ENCODE peak calls at places on chromosomes 3 and 15, in seven cellular contexts. Y, H, K, I, D, G and N are unnamed samples.

GRCh38 chr3:121232309-121233225 is 313.2 kb downstream of the POLQ start:
- DNase-seq in Y (no peak), H (no peak), K (no peak), I (no peak), D (no peak), G (no peak), N (no peak)

GRCh38 chr3:13009132-13009945 is 63.9 kb downstream of the IQSEC1 start:
- DNase-seq in Y (no peak), H (no peak), K (peak; percentile 69), I (no peak), D (no peak), G (peak; percentile 71), N (peak; percentile 71)

GRCh38 chr3:118538187-118538586 is 496.5 kb downstream of the IGSF11 start:
- DNase-seq in Y (no peak), H (no peak), K (no peak), I (no peak), D (no peak), G (no peak), N (no peak)

GRCh38 chr15:31091531-31091930 is 10.0 kb downstream of the TRPM1 start:
- DNase-seq in Y (no peak), H (peak; percentile 44), K (no peak), I (no peak), D (no peak), G (no peak), N (no peak)

GRCh38 chr15:67920524-67921240 is 80.8 kb upstream of the RNU6-1 start:
- DNase-seq in Y (no peak), H (no peak), K (no peak), I (no peak), D (no peak), G (no peak), N (no peak)

GRCh38 chr15:41332788-41333527 is at the start of gene NUSAP1:
- DNase-seq in Y (no peak), H (no peak), K (no peak), I (no peak), D (no peak), G (no peak), N (no peak)

GRCh38 chr15:53412542-53412941 is 346.9 kb downstream of the WDR72 start:
- DNase-seq in Y (no peak), H (no peak), K (no peak), I (no peak), D (no peak), G (no peak), N (no peak)

GRCh38 chr3:17179381-17180205 is 294.8 kb downstream of the PLCL2 start:
- DNase-seq in Y (no peak), H (no peak), K (no peak), I (no peak), D (no peak), G (peak; percentile 30), N (no peak)

GRCh38 chr15:89462198-89462912 is 34.0 kb downstream of the RHCG start:
- DNase-seq in Y (no peak), H (peak; percentile 65), K (no peak), I (no peak), D (no peak), G (no peak), N (no peak)

GRCh38 chr3:184295771-184296170 is 3.3 kb upstream of the PSMD2 start:
- DNase-seq in Y (no peak), H (no peak), K (no peak), I (no peak), D (no peak), G (no peak), N (no peak)

GRCh38 chr3:5232570-5232969 is 45.1 kb downstream of the EDEM1 start:
- DNase-seq in Y (no peak), H (peak; percentile 17), K (no peak), I (no peak), D (peak; percentile 17), G (no peak), N (no peak)

GRCh38 chr15:67850995-67851535 is 11.2 kb upstream of the RNU6-1 start:
- DNase-seq in Y (no peak), H (no peak), K (no peak), I (no peak), D (no peak), G (no peak), N (no peak)

GRCh38 chr3:38016847-38017444 is 12.5 kb downstream of the PLCD1 start:
- DNase-seq in Y (no peak), H (no peak), K (no peak), I (no peak), D (no peak), G (no peak), N (no peak)

GRCh38 chr3:121852256-121852655 is 17.2 kb downstream of the EAF2 start:
- DNase-seq in Y (no peak), H (no peak), K (no peak), I (no peak), D (no peak), G (no peak), N (no peak)

GRCh38 chr15:47326934-47327333 is 390.4 kb upstream of the SEMA6D start:
- DNase-seq in Y (no peak), H (no peak), K (no peak), I (no peak), D (no peak), G (no peak), N (no peak)

GRCh38 chr15:56640549-56640948 is 92.8 kb downstream of the ZNF280D start:
- DNase-seq in Y (no peak), H (no peak), K (no peak), I (no peak), D (no peak), G (no peak), N (no peak)

GRCh38 chr15:100256985-100257650 is 84.7 kb downstream of the ADAMTS17 start:
- DNase-seq in Y (no peak), H (no peak), K (no peak), I (no peak), D (no peak), G (no peak), N (no peak)

GRCh38 chr3:16060358-16060852 is 114.1 kb upstream of the GALNT15 start:
- DNase-seq in Y (peak; percentile 75), H (peak; percentile 98), K (no peak), I (no peak), D (peak; percentile 38), G (no peak), N (no peak)

DNA sequence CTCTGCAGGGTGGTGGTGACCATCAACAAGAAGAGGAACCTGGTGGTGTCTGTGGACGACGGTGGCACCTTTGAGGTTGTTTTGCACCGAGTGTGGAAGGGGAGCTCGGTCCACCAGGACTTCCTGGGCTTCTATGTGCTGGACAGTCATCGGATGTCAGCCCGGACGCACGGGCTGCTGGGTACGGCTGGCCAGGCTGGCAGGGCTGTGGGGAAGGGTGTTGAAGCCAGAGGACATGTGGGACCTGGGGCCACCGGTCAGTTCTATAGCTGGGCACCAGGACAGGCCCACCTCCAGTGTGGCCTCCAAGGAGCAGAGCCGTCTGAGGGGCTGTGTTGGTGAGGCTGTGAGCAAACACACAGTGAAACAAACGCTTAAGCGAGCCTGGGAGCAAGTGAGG is 3.9 kb upstream of the ITIH3 start:
- DNase-seq in Y (no peak), H (no peak), K (no peak), I (no peak), D (no peak), G (no peak), N (no peak)
- H3K4me1 ChIP-seq in Y (no peaks in the 10 kb centered on the region), H (no peaks in the 10 kb centered on the region), K (no peaks in the 10 kb centered on the region), I (peaks cover 4% of the 10 kb centered on the region), D (no peaks in the 10 kb centered on the region), G (no peaks in the 10 kb centered on the region), N (no peaks in the 10 kb centered on the region)

GRCh38 chr3:154314152-154314551 is 10.1 kb downstream of the DHX36 start:
- DNase-seq in Y (no peak), H (no peak), K (no peak), I (no peak), D (no peak), G (no peak), N (no peak)

DNA sequence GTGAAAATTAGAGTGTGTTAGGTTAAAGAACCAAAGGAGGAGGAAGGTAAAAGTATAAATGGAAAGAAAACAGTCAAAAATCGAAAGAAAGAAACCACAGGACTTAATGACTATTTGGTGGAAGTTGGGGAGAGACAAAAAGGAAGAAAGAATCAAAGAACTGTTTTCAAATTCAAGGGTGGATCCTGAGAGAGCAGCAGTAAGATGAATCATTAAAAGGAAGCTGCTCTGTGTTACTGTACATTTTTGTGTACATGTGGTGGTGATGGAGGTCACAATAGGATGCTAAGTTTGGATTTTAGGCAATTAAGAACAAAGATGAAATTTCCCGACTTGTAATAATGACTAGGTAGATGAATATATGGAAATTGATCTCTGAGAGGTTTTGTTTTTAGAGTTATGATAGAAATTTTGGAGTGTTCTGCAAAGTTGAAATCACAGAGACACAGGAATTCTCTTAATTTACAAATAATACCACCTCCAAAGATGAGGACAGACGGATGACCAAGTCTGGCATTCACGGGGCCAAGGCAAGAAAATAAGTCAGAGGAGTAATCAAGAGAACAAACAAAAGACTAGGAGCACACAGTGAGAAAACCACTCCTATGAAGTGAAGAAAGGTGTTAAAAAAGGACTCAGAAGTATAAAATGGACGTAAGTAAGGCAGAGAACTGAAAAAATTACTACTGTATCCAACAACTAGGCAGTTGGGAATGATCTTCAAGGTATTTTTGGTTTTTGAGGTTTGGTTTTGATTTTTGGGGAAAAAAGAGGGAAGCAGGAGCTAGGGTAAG is 7.1 kb downstream of the DHX36 start:
- DNase-seq in Y (no peak), H (no peak), K (no peak), I (no peak), D (no peak), G (no peak), N (no peak)
- H3K4me3 ChIP-seq in Y (no peak overlapping the region), H (no peak overlapping the region), K (no peak overlapping the region), I (no peak overlapping the region), D (no peak overlapping the region), G (no peak overlapping the region), N (no peak overlapping the region)

GRCh38 chr3:47016086-47016933 is 36.8 kb downstream of the NBEAL2 start:
- DNase-seq in Y (no peak), H (no peak), K (no peak), I (no peak), D (no peak), G (no peak), N (no peak)
- H3K4me1 ChIP-seq in Y (no peaks in the 10 kb centered on the region), H (no peaks in the 10 kb centered on the region), K (peaks cover 20% of the 10 kb centered on the region), I (no peaks in the 10 kb centered on the region), D (no peaks in the 10 kb centered on the region), G (no peaks in the 10 kb centered on the region), N (peaks cover 7% of the 10 kb centered on the region)

GRCh38 chr3:112634786-112635541 is 6.0 kb downstream of the CCDC80 start:
- DNase-seq in Y (no peak), H (no peak), K (no peak), I (no peak), D (no peak), G (no peak), N (no peak)
- H3K4me3 ChIP-seq in Y (peak overlapping the region; percentile 53), H (no peak overlapping the region), K (peak overlapping the region; percentile 63), I (no peak overlapping the region), D (no peak overlapping the region), G (peak overlapping the region; percentile 41), N (peak overlapping the region; percentile 55)

DNA sequence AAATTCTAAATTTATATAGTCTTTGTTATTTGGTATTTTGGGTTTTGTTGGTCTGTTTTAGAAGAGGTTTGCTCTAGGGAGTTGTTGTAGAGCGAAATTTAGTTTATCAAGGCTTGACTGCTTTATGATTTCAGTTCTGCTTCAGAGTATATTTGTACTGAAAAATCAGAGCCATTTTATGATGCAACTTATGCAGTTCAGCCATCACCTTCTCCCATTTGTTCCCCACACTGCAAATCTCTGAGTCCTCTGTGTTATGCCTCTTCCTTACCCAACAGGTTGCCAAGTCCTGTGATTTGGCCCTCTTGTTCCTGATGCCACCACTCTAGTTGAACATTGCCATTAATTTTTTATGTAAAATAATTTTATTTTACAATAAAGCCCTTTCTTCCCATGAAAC is 140.4 kb downstream of the ZNF609 start:
- DNase-seq in Y (no peak), H (no peak), K (no peak), I (no peak), D (no peak), G (no peak), N (no peak)
- H3K4me1 ChIP-seq in Y (no peaks in the 10 kb centered on the region), H (peaks cover 62% of the 10 kb centered on the region), K (peaks cover 37% of the 10 kb centered on the region), I (peaks cover 11% of the 10 kb centered on the region), D (peaks cover 2% of the 10 kb centered on the region), G (no peaks in the 10 kb centered on the region), N (peaks cover 50% of the 10 kb centered on the region)